ENCODE peak calls at places on chromosomes 1 and 21, in five cellular contexts. V is neural progenitor cell, U is endothelial cell, D is progenitor cell of endocrine pancreas, C is foreskin fibroblast. X is an unnamed sample.

GRCh38 chr1:153651771-153652170 is 6.7 kb upstream of the SNAPIN start:
- DNase-seq in V (no peak), U (no peak), D (no peak), C (no peak), X (no peak)

GRCh38 chr21:45639206-45640000 is 4.1 kb upstream of the PCBP3 start:
- DNase-seq in V (no peak), U (no peak), D (no peak), C (peak), X (no peak)

GRCh38 chr21:44920694-44921604 is at the start of gene ITGB2:
- DNase-seq in V (no peak), U (no peak), D (no peak), C (no peak), X (no peak)

GRCh38 chr1:9687120-9687875 is 35.8 kb downstream of the PIK3CD start:
- DNase-seq in V (peak), U (peak), D (peak), C (peak), X (peak)

GRCh38 chr1:5847013-5847654 is 145.1 kb downstream of the NPHP4 start:
- DNase-seq in V (peak), U (peak), D (peak), C (peak), X (peak)

GRCh38 chr1:99457381-99458165 is 188.3 kb upstream of the PALMD start:
- DNase-seq in V (no peak), U (no peak), D (no peak), C (peak), X (peak)

GRCh38 chr21:27024971-27025370 is 58.1 kb upstream of the ADAMTS5 start:
- DNase-seq in V (no peak), U (no peak), D (no peak), C (no peak), X (peak)

GRCh38 chr1:93516164-93516563 is 68.2 kb downstream of the FNBP1L start:
- DNase-seq in V (no peak), U (no peak), D (no peak), C (no peak), X (no peak)

GRCh38 chr21:25735895-25736597 is 1.3 kb downstream of the GABPA start:
- DNase-seq in V (peak), U (no peak), D (no peak), C (peak), X (peak)

GRCh38 chr1:2174348-2175054 is 20.1 kb downstream of the FAAP20 start:
- DNase-seq in V (peak), U (peak), D (peak), C (peak), X (peak)

GRCh38 chr1:89757532-89757931 is 63.3 kb upstream of the LRRC8D start:
- DNase-seq in V (no peak), U (peak), D (no peak), C (peak), X (peak)

GRCh38 chr1:220901906-220902305 is 22.7 kb downstream of the HLX start:
- DNase-seq in V (no peak), U (no peak), D (no peak), C (peak), X (no peak)

GRCh38 chr1:153220606-153221303 is 3.4 kb downstream of the PRR9 start:
- DNase-seq in V (no peak), U (no peak), D (no peak), C (peak), X (no peak)

GRCh38 chr1:153348511-153349362 is at the start of gene PGLYRP4:
- DNase-seq in V (no peak), U (no peak), D (no peak), C (no peak), X (no peak)

GRCh38 chr1:200558866-200559459 is 61.6 kb downstream of the KIF14 start:
- DNase-seq in V (peak), U (peak), D (no peak), C (peak), X (peak)

GRCh38 chr1:185652348-185652747 is 81.8 kb upstream of the HMCN1 start:
- DNase-seq in V (no peak), U (no peak), D (no peak), C (peak), X (peak)

GRCh38 chr21:34202553-34203332 is 129.4 kb downstream of the MRPS6 start:
- DNase-seq in V (peak), U (peak), D (peak), C (peak), X (peak)

GRCh38 chr1:204408074-204408507 is 3.5 kb downstream of the PPP1R15B start:
- DNase-seq in V (peak), U (no peak), D (no peak), C (peak), X (peak)

GRCh38 chr1:247330548-247331171 is 1.0 kb downstream of the ZNF496 start:
- DNase-seq in V (no peak), U (no peak), D (no peak), C (no peak), X (no peak)

GRCh38 chr1:212433577-212434462 is 1.1 kb downstream of the NENF start:
- DNase-seq in V (no peak), U (no peak), D (no peak), C (peak), X (no peak)

GRCh38 chr1:243841507-243841906 is 8.5 kb downstream of the AKT3 start:
- DNase-seq in V (no peak), U (no peak), D (no peak), C (peak), X (peak)

GRCh38 chr1:91596474-91596873 is 95.8 kb downstream of the CDC7 start:
- DNase-seq in V (no peak), U (no peak), D (no peak), C (peak), X (peak)

GRCh38 chr1:145990249-145991097 is 5.9 kb downstream of the TXNIP start:
- DNase-seq in V (no peak), U (no peak), D (no peak), C (peak), X (no peak)

GRCh38 chr1:15885269-15885668 is 37.8 kb downstream of the SPEN start:
- DNase-seq in V (no peak), U (no peak), D (no peak), C (no peak), X (no peak)

GRCh38 chr1:167105841-167106461 is 12.1 kb downstream of the STYXL2 start:
- DNase-seq in V (no peak), U (no peak), D (no peak), C (no peak), X (no peak)
- TF ChIP-seq CTCF in V (no peak), U (no peak), D (no peak), C (no peak), X (no peak)

DNA sequence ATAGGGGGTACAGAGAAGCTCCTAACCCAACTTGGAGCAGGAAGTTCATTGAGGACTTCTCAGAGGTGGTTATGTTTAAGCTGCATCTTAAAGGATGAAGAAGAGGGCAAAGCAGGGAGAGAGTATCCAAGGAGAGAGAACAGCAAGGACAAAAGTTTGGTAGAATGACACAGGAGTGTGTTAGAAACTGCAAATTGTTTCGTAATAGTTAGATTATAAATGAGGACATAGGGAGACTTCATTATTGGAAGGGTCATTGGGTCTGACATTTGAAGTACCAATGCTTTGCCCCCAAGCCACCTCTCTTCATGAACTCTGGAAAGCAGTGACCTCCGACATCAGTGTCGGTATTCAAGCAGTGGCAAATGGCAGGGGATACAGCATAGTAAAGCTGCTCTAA is 209.6 kb upstream of the JUN start:
- DNase-seq in V (no peak), U (no peak), D (no peak), C (no peak), X (no peak)
- TF ChIP-seq CTCF in V (no peak), U (no peak), D (no peak), C (no peak), X (no peak)

DNA sequence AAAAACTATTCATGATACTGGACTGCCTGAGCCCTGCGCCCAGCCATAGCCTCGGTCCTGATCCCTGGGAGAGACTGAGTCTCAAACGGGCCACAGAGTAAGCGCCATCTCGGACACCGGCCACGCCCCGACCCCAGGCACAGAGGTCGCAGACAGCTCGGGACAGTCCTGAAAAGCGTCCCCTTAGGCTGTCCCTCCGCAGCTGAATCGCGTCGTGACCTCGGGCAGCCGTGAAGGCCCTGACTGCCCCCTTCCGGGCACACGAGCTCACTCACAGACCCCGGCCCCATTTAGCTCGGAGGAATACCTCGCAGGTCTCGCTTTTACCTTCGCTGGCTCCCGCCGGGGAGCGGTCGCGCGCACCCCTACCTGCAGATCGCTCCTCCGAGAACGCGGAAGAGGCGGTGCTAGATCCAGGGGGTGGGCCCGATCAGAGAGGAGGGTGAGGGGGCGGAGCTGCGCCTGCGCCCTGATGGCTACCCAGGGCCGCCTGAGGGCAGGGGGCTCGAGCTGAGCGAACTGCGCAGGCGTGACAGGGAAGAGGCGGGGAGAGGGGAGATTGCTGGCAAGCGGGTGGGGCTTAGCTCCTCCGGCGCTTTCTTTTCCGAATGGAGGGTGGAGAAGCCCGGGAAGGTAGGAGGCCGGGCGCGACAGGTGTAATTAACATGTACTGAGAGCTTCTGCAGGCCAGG is at the start of gene MKNK1:
- DNase-seq in V (peak), U (peak), D (peak), C (peak), X (peak)
- TF ChIP-seq CTCF in V (peak), U (peak), D (peak), C (no peak), X (no peak)

GRCh38 chr1:27606708-27607238 is 2.8 kb upstream of the AHDC1 start:
- DNase-seq in V (no peak), U (no peak), D (no peak), C (no peak), X (peak)
- TF ChIP-seq CTCF in V (no peak), U (no peak), D (no peak), C (no peak), X (no peak)

DNA sequence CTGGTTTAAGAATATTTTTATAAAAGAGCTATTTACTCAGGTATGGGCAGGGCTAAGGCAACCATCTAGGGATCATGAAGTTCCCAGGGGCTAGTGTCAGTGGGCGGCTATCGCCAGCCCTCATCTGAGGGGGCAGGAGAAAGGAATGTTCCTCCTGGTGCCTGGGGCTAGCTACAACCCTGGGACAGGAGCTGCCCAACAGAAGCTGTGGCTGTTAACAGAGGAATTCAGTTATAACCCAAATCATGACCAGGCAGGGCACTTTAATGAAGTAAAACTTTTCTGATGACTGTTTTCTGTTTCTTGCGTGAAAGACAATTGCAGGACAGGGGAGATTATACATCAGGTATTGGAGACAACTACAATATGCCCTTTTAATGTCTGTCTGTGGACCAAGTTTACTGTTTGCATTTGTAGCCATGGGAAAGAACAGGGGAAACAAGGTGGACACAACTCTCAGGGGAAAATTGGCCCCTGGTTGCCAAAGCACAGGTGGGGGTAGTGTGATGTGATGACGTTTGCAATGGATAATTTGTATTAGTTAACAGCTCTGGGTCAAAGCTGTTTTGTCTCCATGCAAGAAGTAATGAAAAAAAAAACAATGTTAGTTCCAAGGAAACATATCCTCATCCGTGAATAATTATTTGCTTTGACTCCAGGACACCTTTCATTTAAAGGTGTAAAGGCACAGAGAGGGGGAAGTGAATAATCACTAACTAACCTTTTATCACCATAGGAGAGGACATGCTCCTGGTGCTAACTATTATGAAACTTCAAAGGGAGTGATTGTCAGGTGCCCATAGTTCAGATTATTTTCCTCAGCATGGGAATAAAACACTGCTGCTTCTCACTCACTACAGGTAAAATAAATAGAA is 105.2 kb downstream of the TSEN15 start:
- DNase-seq in V (peak), U (no peak), D (no peak), C (peak), X (no peak)
- TF ChIP-seq CTCF in V (no peak), U (no peak), D (no peak), C (no peak), X (no peak)

DNA sequence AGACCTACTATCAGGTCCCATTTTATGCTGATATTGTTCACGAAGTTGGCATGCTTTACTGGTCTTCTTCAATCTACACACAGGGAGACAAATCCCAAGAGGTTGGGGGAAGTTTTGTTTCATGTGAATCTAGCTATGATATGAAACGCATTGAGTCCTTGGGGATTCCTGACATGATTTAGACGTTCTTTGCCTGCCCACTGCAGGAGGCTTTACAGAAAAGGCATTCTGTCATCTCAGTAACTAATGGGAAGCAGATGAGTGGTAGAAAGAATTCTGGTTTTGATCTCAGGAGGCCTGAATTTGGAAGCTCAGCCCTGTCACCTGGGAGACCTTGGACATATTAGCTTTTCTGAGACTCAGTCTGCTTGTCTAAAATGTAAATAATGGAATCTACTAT is 383.1 kb upstream of the NFIA start:
- DNase-seq in V (no peak), U (no peak), D (no peak), C (peak), X (peak)
- TF ChIP-seq CTCF in V (no peak), U (no peak), D (no peak), C (no peak), X (peak)

GRCh38 chr1:70086897-70087296 is 118.5 kb downstream of the LRRC40 start:
- DNase-seq in V (no peak), U (no peak), D (no peak), C (no peak), X (no peak)
- TF ChIP-seq CTCF in V (no peak), U (no peak), D (no peak), C (no peak), X (no peak)

GRCh38 chr1:161784963-161785362 is 18.8 kb downstream of the ATF6 start:
- DNase-seq in V (no peak), U (no peak), D (no peak), C (no peak), X (no peak)

GRCh38 chr1:161791889-161792655 is 26.0 kb downstream of the ATF6 start:
- DNase-seq in V (no peak), U (no peak), D (no peak), C (peak), X (peak)

GRCh38 chr1:161790587-161791317 is 24.6 kb downstream of the ATF6 start:
- DNase-seq in V (no peak), U (no peak), D (no peak), C (peak), X (no peak)

GRCh38 chr1:161782886-161783285 is 16.8 kb downstream of the ATF6 start:
- DNase-seq in V (no peak), U (no peak), D (no peak), C (no peak), X (no peak)

GRCh38 chr1:161787355-161787754 is 21.2 kb downstream of the ATF6 start:
- DNase-seq in V (no peak), U (no peak), D (no peak), C (no peak), X (no peak)
- TF ChIP-seq CTCF in V (peak), U (no peak), D (no peak), C (peak), X (peak)